ENCODE peak calls at places on chromosomes 12 and 14, in eight cellular contexts. K, N, W, J, I, C, H and Z are unnamed samples.

GRCh38 chr12:91778938-91779400 is 366.7 kb downstream of the BTG1 start:
- DNase-seq in K (peak; percentile 98), N (no peak), W (no peak), J (peak; percentile 76), I (peak; percentile 93), C (no peak), H (peak; percentile 85), Z (peak; percentile 65)

GRCh38 chr12:99005601-99006000 is 360.5 kb downstream of the APAF1 start:
- DNase-seq in K (no peak), N (no peak), W (no peak), J (no peak), I (peak; percentile 3), C (no peak), H (no peak), Z (no peak)

GRCh38 chr12:7433276-7433822 is 10.6 kb downstream of the CD163L1 start:
- DNase-seq in K (peak; percentile 86), N (no peak), W (no peak), J (no peak), I (peak; percentile 62), C (no peak), H (no peak), Z (no peak)

GRCh38 chr12:118979763-118980406 is 1.5 kb upstream of the SRRM4 start:
- DNase-seq in K (peak; percentile 45), N (peak; percentile 89), W (peak; percentile 39), J (peak; percentile 93), I (peak; percentile 62), C (no peak), H (peak; percentile 79), Z (no peak)

GRCh38 chr12:132197581-132198281 is 53.5 kb downstream of the NOC4L start:
- DNase-seq in K (no peak), N (no peak), W (peak; percentile 55), J (no peak), I (no peak), C (no peak), H (no peak), Z (no peak)

GRCh38 chr14:56891226-56891625 is 80.9 kb upstream of the OTX2 start:
- DNase-seq in K (no peak), N (no peak), W (no peak), J (no peak), I (no peak), C (no peak), H (peak; percentile 7), Z (no peak)

GRCh38 chr12:34218193-34219045 is 196.1 kb downstream of the ALG10 start:
- DNase-seq in K (peak; percentile 42), N (peak; percentile 88), W (no peak), J (peak; percentile 49), I (peak; percentile 61), C (peak; percentile 57), H (peak; percentile 51), Z (peak; percentile 65)

GRCh38 chr12:90842477-90842876 is 112.5 kb downstream of the CCER1 start:
- DNase-seq in K (peak; percentile 83), N (no peak), W (no peak), J (peak; percentile 51), I (no peak), C (no peak), H (no peak), Z (no peak)

GRCh38 chr12:126558810-126559209 is 1493.6 kb downstream of the AACS start:
- DNase-seq in K (no peak), N (no peak), W (no peak), J (no peak), I (no peak), C (no peak), H (no peak), Z (no peak)

GRCh38 chr12:119204716-119205285 is 26.1 kb downstream of the HSPB8 start:
- DNase-seq in K (no peak), N (no peak), W (no peak), J (no peak), I (no peak), C (no peak), H (no peak), Z (no peak)

GRCh38 chr12:78530065-78530765 is 334.4 kb upstream of the SYT1 start:
- DNase-seq in K (peak; percentile 2), N (no peak), W (no peak), J (peak; percentile 54), I (peak; percentile 82), C (no peak), H (no peak), Z (no peak)

GRCh38 chr14:32028599-32028998 is 48.5 kb upstream of the ARHGAP5 start:
- DNase-seq in K (peak; percentile 78), N (peak; percentile 66), W (no peak), J (no peak), I (peak; percentile 33), C (no peak), H (no peak), Z (no peak)

GRCh38 chr12:70005864-70006618 is 181.0 kb downstream of the MYRFL start:
- DNase-seq in K (peak; percentile 11), N (no peak), W (no peak), J (no peak), I (no peak), C (no peak), H (no peak), Z (no peak)

GRCh38 chr12:15796493-15797141 is 7.4 kb upstream of the EPS8 start:
- DNase-seq in K (peak; percentile 79), N (no peak), W (no peak), J (no peak), I (peak; percentile 67), C (no peak), H (no peak), Z (no peak)

GRCh38 chr12:39144613-39145061 is 239.2 kb upstream of the CPNE8 start:
- DNase-seq in K (no peak), N (no peak), W (peak; percentile 71), J (no peak), I (no peak), C (no peak), H (no peak), Z (no peak)

GRCh38 chr14:96790715-96791114 is 6.5 kb upstream of the VRK1 start:
- DNase-seq in K (no peak), N (no peak), W (no peak), J (no peak), I (no peak), C (no peak), H (no peak), Z (no peak)

GRCh38 chr14:94675036-94675435 is 62.8 kb downstream of the SERPINA3 start:
- DNase-seq in K (no peak), N (no peak), W (no peak), J (no peak), I (no peak), C (no peak), H (no peak), Z (no peak)

GRCh38 chr12:104712477-104712876 is 245.6 kb downstream of the SLC41A2 start:
- DNase-seq in K (no peak), N (no peak), W (no peak), J (peak; percentile 44), I (no peak), C (no peak), H (no peak), Z (no peak)

GRCh38 chr12:104709692-104710435 is 248.2 kb downstream of the SLC41A2 start:
- DNase-seq in K (no peak), N (no peak), W (no peak), J (no peak), I (peak; percentile 54), C (no peak), H (no peak), Z (no peak)

GRCh38 chr12:104712968-104713367 is 245.1 kb downstream of the SLC41A2 start:
- DNase-seq in K (no peak), N (no peak), W (no peak), J (no peak), I (no peak), C (no peak), H (no peak), Z (no peak)

GRCh38 chr12:104708891-104709290 is 249.2 kb downstream of the SLC41A2 start:
- DNase-seq in K (no peak), N (no peak), W (no peak), J (no peak), I (no peak), C (no peak), H (no peak), Z (no peak)

GRCh38 chr12:104710940-104711725 is 247.0 kb downstream of the SLC41A2 start:
- DNase-seq in K (peak; percentile 7), N (no peak), W (no peak), J (no peak), I (peak; percentile 95), C (no peak), H (peak; percentile 58), Z (no peak)
- H3K4me3 ChIP-seq in K (no peak overlapping the region), N (no peak overlapping the region), W (no peak overlapping the region), J (no peak overlapping the region), I (peak overlapping the region; percentile 62), C (no peak overlapping the region), H (no peak overlapping the region), Z (no peak overlapping the region)

GRCh38 chr14:85788834-85789233 is 258.9 kb downstream of the FLRT2 start:
- DNase-seq in K (no peak), N (no peak), W (no peak), J (no peak), I (no peak), C (no peak), H (no peak), Z (no peak)
- H3K4me3 ChIP-seq in K (no peak overlapping the region), N (no peak overlapping the region), W (no peak overlapping the region), J (no peak overlapping the region), I (no peak overlapping the region), C (no peak overlapping the region), H (no peak overlapping the region), Z (no peak overlapping the region)

DNA sequence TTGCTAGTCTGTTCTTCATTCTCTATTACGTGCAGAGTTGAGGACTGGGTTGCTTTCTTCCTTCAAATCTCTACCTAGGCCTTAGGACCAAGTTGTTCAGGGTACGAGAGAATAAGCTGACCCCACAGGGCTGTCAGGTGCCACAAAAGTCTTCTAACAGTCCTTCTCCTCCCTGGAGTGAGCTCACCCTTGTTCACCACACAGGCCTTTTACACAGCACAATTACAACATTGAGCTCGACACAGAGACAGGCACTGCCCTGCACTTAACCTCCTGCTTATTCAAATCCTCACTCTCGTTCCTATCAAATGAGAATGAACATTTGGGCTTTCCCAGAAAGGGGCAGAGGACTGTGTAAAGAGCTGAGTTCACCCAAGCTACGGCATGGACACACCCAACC is 2.4 kb downstream of the GALNT6 start:
- DNase-seq in K (no peak), N (no peak), W (no peak), J (no peak), I (no peak), C (no peak), H (no peak), Z (no peak)
- H3K4me3 ChIP-seq in K (no peak overlapping the region), N (no peak overlapping the region), W (no peak overlapping the region), J (no peak overlapping the region), I (no peak overlapping the region), C (no peak overlapping the region), H (no peak overlapping the region), Z (no peak overlapping the region)

GRCh38 chr12:48814313-48815280 is 3.7 kb upstream of the CACNB3 start:
- DNase-seq in K (peak; percentile 54), N (peak; percentile 93), W (peak; percentile 93), J (peak; percentile 64), I (peak; percentile 92), C (peak; percentile 94), H (peak; percentile 94), Z (peak; percentile 80)

GRCh38 chr12:48815281-48816110 is 2.8 kb upstream of the CACNB3 start:
- DNase-seq in K (peak; percentile 78), N (peak; percentile 71), W (peak; percentile 87), J (peak; percentile 91), I (peak; percentile 88), C (peak; percentile 81), H (peak; percentile 92), Z (peak; percentile 79)

GRCh38 chr12:48817957-48818830 is at the start of gene CACNB3:
- DNase-seq in K (peak; percentile 34), N (peak; percentile 85), W (peak; percentile 85), J (peak; percentile 79), I (peak; percentile 72), C (peak; percentile 86), H (peak; percentile 83), Z (peak; percentile 71)

GRCh38 chr12:48813464-48814312 is 4.6 kb upstream of the CACNB3 start:
- DNase-seq in K (no peak), N (no peak), W (no peak), J (peak; percentile 91), I (no peak), C (peak; percentile 69), H (peak; percentile 44), Z (no peak)

GRCh38 chr12:48816148-48816854 is 2.0 kb upstream of the CACNB3 start:
- DNase-seq in K (no peak), N (no peak), W (no peak), J (no peak), I (peak; percentile 26), C (no peak), H (peak; percentile 37), Z (no peak)
- H3K4me3 ChIP-seq in K (no peak overlapping the region), N (peak overlapping the region; percentile 87), W (no peak overlapping the region), J (no peak overlapping the region), I (peak overlapping the region; percentile 97), C (peak overlapping the region; percentile 75), H (peak overlapping the region; percentile 60), Z (peak overlapping the region; percentile 79)